ENCODE peak calls at places on chromosome 20, in ten cellular contexts. Z, Y, D, T, X, B, R, G, F and U are unnamed samples.

GRCh38 chr20:35173576-35174192 is 1.8 kb downstream of the PROCR start:
- DNase-seq in Z (no peak), Y (no peak), D (no peak), T (peak), X (no peak), B (no peak), R (no peak), G (no peak), F (no peak), U (no peak)

GRCh38 chr20:44780226-44780625 is 30.1 kb downstream of the RIMS4 start:
- DNase-seq in Z (peak), Y (no peak), D (no peak), T (peak), X (peak), B (peak), R (no peak), G (peak), F (no peak), U (no peak)

GRCh38 chr20:8043687-8044278 is 24.2 kb upstream of the TMX4 start:
- DNase-seq in Z (peak), Y (peak), D (no peak), T (peak), X (peak), B (peak), R (peak), G (peak), F (peak), U (no peak)

GRCh38 chr20:4465855-4466545 is 255.7 kb upstream of the PRND start:
- DNase-seq in Z (no peak), Y (no peak), D (no peak), T (no peak), X (no peak), B (no peak), R (no peak), G (no peak), F (no peak), U (no peak)

GRCh38 chr20:32488066-32488838 is 96.9 kb downstream of the NOL4L start:
- DNase-seq in Z (no peak), Y (no peak), D (no peak), T (no peak), X (no peak), B (no peak), R (no peak), G (no peak), F (no peak), U (no peak)

GRCh38 chr20:44593721-44594120 is 11.3 kb downstream of the PKIG start:
- DNase-seq in Z (no peak), Y (no peak), D (no peak), T (no peak), X (no peak), B (no peak), R (no peak), G (no peak), F (no peak), U (no peak)

GRCh38 chr20:37920270-37920669 is 17.3 kb downstream of the VSTM2L start:
- DNase-seq in Z (no peak), Y (no peak), D (no peak), T (no peak), X (no peak), B (no peak), R (no peak), G (no peak), F (peak), U (no peak)

GRCh38 chr20:38231786-38232130 is 28.8 kb downstream of the KIAA1755 start:
- DNase-seq in Z (no peak), Y (no peak), D (peak), T (peak), X (no peak), B (no peak), R (no peak), G (peak), F (no peak), U (no peak)

GRCh38 chr20:15708984-15709598 is 864.2 kb downstream of the KIF16B start:
- DNase-seq in Z (peak), Y (peak), D (no peak), T (peak), X (no peak), B (peak), R (no peak), G (peak), F (peak), U (no peak)

GRCh38 chr20:43409041-43409913 is 48.4 kb upstream of the SRSF6 start:
- DNase-seq in Z (no peak), Y (peak), D (no peak), T (peak), X (peak), B (peak), R (no peak), G (peak), F (no peak), U (no peak)

GRCh38 chr20:44526129-44526528 is 4.3 kb upstream of the SERINC3 start:
- DNase-seq in Z (no peak), Y (no peak), D (no peak), T (peak), X (no peak), B (no peak), R (no peak), G (peak), F (no peak), U (no peak)

GRCh38 chr20:23008673-23009072 is 26.4 kb upstream of the SSTR4 start:
- DNase-seq in Z (no peak), Y (no peak), D (no peak), T (no peak), X (no peak), B (no peak), R (no peak), G (no peak), F (no peak), U (no peak)

GRCh38 chr20:14235355-14235754 is 102.1 kb downstream of the FLRT3 start:
- DNase-seq in Z (no peak), Y (no peak), D (no peak), T (peak), X (peak), B (peak), R (no peak), G (peak), F (no peak), U (no peak)

GRCh38 chr20:63689046-63690000 is 7.1 kb upstream of the TNFRSF6B start:
- DNase-seq in Z (no peak), Y (no peak), D (peak), T (no peak), X (no peak), B (no peak), R (no peak), G (no peak), F (no peak), U (no peak)

GRCh38 chr20:8018928-8019177 is 708 bp downstream of the TMX4 start:
- DNase-seq in Z (no peak), Y (no peak), D (no peak), T (no peak), X (no peak), B (no peak), R (no peak), G (peak), F (no peak), U (no peak)

GRCh38 chr20:12570371-12570770 is 438.4 kb upstream of the SPTLC3 start:
- DNase-seq in Z (no peak), Y (peak), D (no peak), T (no peak), X (no peak), B (peak), R (no peak), G (peak), F (no peak), U (no peak)

GRCh38 chr20:53677447-53678314 is 84.0 kb upstream of the ZNF217 start:
- DNase-seq in Z (no peak), Y (no peak), D (no peak), T (no peak), X (no peak), B (peak), R (no peak), G (peak), F (no peak), U (no peak)

GRCh38 chr20:58634818-58635665 is 16.0 kb upstream of the STX16 start:
- DNase-seq in Z (peak), Y (no peak), D (no peak), T (no peak), X (no peak), B (peak), R (no peak), G (no peak), F (no peak), U (no peak)

DNA sequence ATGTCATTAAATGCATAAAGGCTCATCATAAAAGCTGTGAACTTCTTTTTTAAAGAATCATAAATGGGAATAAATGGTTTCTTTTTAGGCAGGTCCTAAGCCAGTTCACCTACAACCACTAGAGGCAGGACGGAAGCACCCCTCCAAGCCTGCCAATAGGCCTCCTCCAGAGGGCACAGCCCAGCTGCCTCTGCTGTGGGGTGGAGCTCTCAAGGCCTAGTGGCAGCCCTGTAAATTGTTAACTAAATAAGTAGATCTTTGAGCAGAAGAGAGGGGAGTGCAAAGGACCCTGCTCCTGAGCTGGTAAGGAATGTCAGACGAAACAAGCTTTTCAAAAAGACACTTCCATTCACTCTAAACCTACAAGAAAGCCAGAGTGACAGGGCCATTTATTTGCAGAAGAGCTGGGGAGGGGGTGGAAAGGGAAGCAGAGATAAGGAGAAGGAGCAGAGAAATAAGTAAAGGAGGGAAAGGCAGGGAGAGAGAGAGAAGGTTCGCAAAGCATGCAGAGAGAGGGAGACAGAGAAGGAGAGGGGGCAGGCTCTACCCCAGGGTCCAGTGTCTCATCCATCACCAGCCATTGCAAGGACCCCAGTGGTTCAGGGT is 18.0 kb upstream of the MAFB start:
- DNase-seq in Z (no peak), Y (no peak), D (no peak), T (no peak), X (no peak), B (peak), R (no peak), G (no peak), F (no peak), U (no peak)
- TF ChIP-seq CTCF in Z (no peak), Y (no peak), D (no peak), T (no peak), X (no peak), B (peak), R (no peak), G (no peak), F (peak), U (peak)

DNA sequence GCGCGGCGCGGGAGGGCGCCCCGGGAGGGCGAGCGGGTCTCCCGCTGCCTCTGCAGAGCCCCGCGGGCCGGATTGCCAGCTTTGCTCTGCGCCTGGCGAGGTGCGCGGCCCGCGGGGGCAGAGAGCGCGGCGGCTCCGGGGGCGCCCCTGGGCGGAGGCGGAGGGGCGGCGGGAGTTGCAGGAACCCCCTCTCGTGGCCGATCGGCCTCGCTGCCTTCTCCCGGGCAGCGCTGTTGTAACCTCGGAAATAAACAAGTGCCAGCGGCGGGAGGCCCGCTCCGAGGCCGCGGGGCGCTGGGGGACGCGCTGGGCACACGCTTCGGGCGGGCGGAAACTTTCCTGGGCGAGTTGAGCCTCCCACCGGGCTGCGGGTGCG is 1.2 kb downstream of the CDH4 start:
- DNase-seq in Z (no peak), Y (peak), D (no peak), T (peak), X (no peak), B (peak), R (no peak), G (peak), F (no peak), U (no peak)
- TF ChIP-seq CTCF in Z (no peak), Y (no peak), D (no peak), T (no peak), X (peak), B (peak), R (no peak), G (peak), F (no peak), U (peak)

DNA sequence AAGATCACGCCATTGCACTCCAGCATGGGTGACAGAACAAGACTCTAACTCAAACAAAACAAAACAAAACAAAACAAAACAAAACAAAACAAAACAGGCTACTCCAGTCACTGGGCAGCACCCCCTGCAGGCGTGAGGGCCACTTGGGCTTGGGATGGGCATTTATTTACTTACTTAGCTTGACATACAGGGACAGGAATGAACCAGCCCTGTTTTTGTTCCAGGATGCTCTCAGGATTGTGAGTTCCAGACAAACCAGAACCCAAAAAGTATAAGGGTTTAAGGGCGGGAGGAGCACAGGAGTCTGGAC is 4.0 kb upstream of the PTPN1 start:
- DNase-seq in Z (no peak), Y (no peak), D (no peak), T (no peak), X (no peak), B (no peak), R (no peak), G (no peak), F (no peak), U (no peak)
- TF ChIP-seq CTCF in Z (no peak), Y (no peak), D (no peak), T (peak), X (peak), B (no peak), R (no peak), G (peak), F (peak), U (no peak)

GRCh38 chr20:57509665-57510237 is 15.2 kb downstream of the CTCFL start:
- DNase-seq in Z (peak), Y (peak), D (no peak), T (peak), X (no peak), B (no peak), R (no peak), G (peak), F (no peak), U (no peak)
- TF ChIP-seq CTCF in Z (peak), Y (peak), D (peak), T (peak), X (peak), B (peak), R (no peak), G (peak), F (peak), U (peak)

GRCh38 chr20:48656120-48656519 is 171.7 kb downstream of the PREX1 start:
- DNase-seq in Z (no peak), Y (no peak), D (peak), T (no peak), X (no peak), B (no peak), R (no peak), G (no peak), F (no peak), U (no peak)

GRCh38 chr20:48657426-48658197 is 170.2 kb downstream of the PREX1 start:
- DNase-seq in Z (peak), Y (peak), D (peak), T (peak), X (peak), B (peak), R (peak), G (peak), F (peak), U (no peak)

GRCh38 chr20:48658198-48658476 is 169.7 kb downstream of the PREX1 start:
- DNase-seq in Z (no peak), Y (no peak), D (no peak), T (no peak), X (no peak), B (no peak), R (no peak), G (no peak), F (no peak), U (no peak)

GRCh38 chr20:48658505-48658904 is 169.3 kb downstream of the PREX1 start:
- DNase-seq in Z (no peak), Y (no peak), D (no peak), T (no peak), X (no peak), B (no peak), R (peak), G (no peak), F (no peak), U (no peak)

DNA sequence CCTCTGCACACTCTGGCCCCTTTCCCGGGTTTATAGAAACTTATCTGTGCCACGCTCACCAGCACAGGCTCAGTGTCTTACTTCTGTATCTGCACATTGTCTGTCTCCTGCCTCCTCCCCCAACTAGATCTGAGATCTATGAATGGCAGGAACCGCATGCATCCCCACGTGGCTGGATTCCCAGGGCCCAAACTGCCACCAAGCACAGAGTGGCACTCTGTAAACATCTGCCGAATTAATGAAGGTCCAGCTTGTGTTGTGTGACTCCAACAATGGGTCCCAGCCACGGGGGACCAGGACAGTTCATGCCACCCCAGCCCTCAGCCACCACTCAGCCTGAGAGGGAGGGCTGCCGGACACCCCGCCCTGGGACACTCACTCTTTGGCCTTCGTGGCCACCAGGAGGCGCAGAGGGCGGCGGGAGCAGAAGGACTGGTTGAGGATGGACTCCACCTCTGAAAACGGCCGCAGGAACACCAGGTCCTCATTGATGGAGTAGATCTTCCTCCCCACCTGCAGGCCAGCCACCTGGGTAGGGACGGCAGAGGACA is 171.1 kb downstream of the PREX1 start:
- DNase-seq in Z (no peak), Y (peak), D (no peak), T (no peak), X (no peak), B (no peak), R (no peak), G (no peak), F (no peak), U (no peak)
- TF ChIP-seq CTCF in Z (no peak), Y (peak), D (no peak), T (peak), X (no peak), B (peak), R (no peak), G (peak), F (peak), U (peak)

DNA sequence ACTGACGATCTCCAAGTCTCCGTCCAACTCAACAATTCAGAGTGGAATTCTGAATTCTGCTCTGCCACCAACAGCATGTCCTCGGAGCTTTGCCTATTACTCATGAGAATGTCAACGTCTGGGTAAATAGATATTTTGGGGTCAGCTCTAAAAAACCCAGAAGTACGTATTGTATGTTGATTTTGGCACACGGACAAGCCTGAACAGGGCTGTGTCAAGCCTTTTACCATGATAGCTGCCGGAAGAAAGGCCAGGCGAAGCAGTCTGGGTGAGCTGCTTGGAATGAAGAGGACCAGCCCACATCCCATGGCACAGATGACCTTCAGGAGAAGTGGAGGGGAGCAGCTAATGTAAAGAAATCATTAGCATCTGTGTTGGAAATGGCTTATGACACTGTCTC is 88.0 kb upstream of the JAG1 start:
- DNase-seq in Z (no peak), Y (no peak), D (no peak), T (no peak), X (no peak), B (no peak), R (no peak), G (peak), F (no peak), U (no peak)
- TF ChIP-seq CTCF in Z (no peak), Y (no peak), D (no peak), T (no peak), X (no peak), B (no peak), R (no peak), G (no peak), F (no peak), U (no peak)